ENCODE peak calls at places on chromosomes 5 and 9, in nine cellular contexts. M is mesothelial cell of epicardium, G is esophagus muscularis mucosa, N is progenitor cell of endocrine pancreas, L is K562, H is GM23338, T is NB4, Q is upper lobe of right lung, Y is tibial artery. F is an unnamed sample.

GRCh38 chr9:134371731-134372130 is 45.5 kb downstream of the RXRA start:
- DNase-seq in T (peak; percentile 98), N (no peak), H (no peak), Y (peak; percentile 72), M (no peak), Q (peak; percentile 93), G (no peak), L (no peak), F (no peak)

GRCh38 chr5:50744761-50745160 is 78.3 kb downstream of the PARP8 start:
- DNase-seq in Y (no peak), M (no peak), H (no peak), N (no peak), Q (no peak), T (no peak), L (no peak), G (no peak), F (peak; percentile 21)

GRCh38 chr5:116652196-116652729 is 77.6 kb upstream of the SEMA6A start:
- DNase-seq in N (no peak), M (peak; percentile 40), L (no peak), T (peak; percentile 2), G (peak; percentile 92), Q (no peak), H (peak; percentile 88), Y (no peak), F (peak; percentile 85)

GRCh38 chr5:90956511-90956910 is 397.9 kb downstream of the ADGRV1 start:
- DNase-seq in Q (no peak), T (no peak), G (no peak), L (no peak), H (no peak), N (no peak), M (no peak), Y (no peak), F (peak; percentile 14)

GRCh38 chr5:104569621-104570020 is 1007.0 kb upstream of the NUDT12 start:
- DNase-seq in Y (no peak), L (no peak), Q (no peak), H (no peak), N (no peak), M (no peak), G (no peak), T (no peak), F (no peak)

GRCh38 chr9:137870432-137870831 is 7.2 kb upstream of the CACNA1B start:
- DNase-seq in M (no peak), Y (no peak), H (no peak), T (no peak), N (no peak), G (no peak), L (no peak), Q (no peak), F (no peak)

GRCh38 chr5:171830686-171831085 is 45.1 kb downstream of the SMIM23 start:
- DNase-seq in H (no peak), Y (no peak), N (no peak), T (no peak), M (no peak), L (no peak), G (no peak), Q (no peak), F (no peak)

GRCh38 chr9:116039893-116040292 is 113.7 kb upstream of the PAPPA start:
- DNase-seq in N (no peak), H (no peak), G (no peak), Y (no peak), T (no peak), M (no peak), L (no peak), Q (no peak), F (no peak)

GRCh38 chr5:150562832-150563231 is 54.9 kb downstream of the NDST1 start:
- DNase-seq in G (no peak), Y (no peak), L (no peak), N (no peak), T (peak; percentile 74), M (no peak), H (peak; percentile 79), Q (no peak), F (peak; percentile 56)

GRCh38 chr5:33319151-33319550 is 121.6 kb upstream of the TARS1 start:
- DNase-seq in N (no peak), M (no peak), Q (no peak), G (no peak), L (no peak), Y (no peak), H (no peak), T (no peak), F (no peak)

GRCh38 chr9:93960221-93960970 is 5.2 kb upstream of the BARX1 start:
- DNase-seq in N (no peak), L (no peak), Y (no peak), Q (peak; percentile 67), H (peak; percentile 75), G (no peak), M (peak; percentile 38), T (no peak), F (no peak)

GRCh38 chr9:110801426-110801825 is 132.8 kb downstream of the MUSK start:
- DNase-seq in L (no peak), Q (no peak), G (no peak), T (no peak), N (no peak), M (no peak), Y (no peak), H (no peak), F (no peak)

GRCh38 chr9:78001946-78002731 is 29.5 kb downstream of the GNAQ start:
- DNase-seq in G (no peak), L (no peak), Q (no peak), N (no peak), M (no peak), Y (no peak), T (no peak), H (no peak), F (no peak)

GRCh38 chr5:41985945-41986344 is 60.9 kb downstream of the FBXO4 start:
- DNase-seq in M (no peak), L (no peak), H (no peak), Q (no peak), G (no peak), T (no peak), N (no peak), Y (no peak), F (no peak)

DNA sequence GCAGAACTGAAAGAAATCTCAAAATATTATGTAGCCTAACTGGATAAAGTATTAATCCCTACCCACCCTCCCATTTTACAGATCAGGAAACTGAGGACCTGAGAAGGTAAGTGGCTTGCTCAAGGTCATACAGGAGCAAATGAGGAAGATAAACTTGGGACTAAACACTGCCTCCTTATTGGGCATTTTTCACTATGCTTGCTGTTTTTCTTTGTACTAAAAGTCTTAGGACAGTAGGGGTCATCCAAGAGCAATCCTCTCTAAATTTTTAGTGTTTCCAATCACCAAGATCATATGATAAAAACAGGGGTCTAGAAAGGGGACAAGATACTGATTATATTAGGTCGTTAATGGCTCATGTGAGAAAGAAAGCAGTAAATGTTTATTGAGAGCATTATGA is 80.8 kb downstream of the RORB start:
- DNase-seq in N (no peak), G (no peak), M (no peak), Y (no peak), Q (no peak), T (peak; percentile 0), L (no peak), H (peak; percentile 51), F (no peak)
- TF ChIP-seq CTCF in N (peak; percentile 29), G (no peak), M (peak; percentile 27), Y (no peak), Q (no peak), T (no peak), L (no peak), H (peak; percentile 49), F (peak; percentile 33)

GRCh38 chr5:108623826-108624225 is 123.9 kb upstream of the FER start:
- DNase-seq in G (no peak), N (no peak), L (no peak), Q (no peak), H (no peak), Y (no peak), T (no peak), M (no peak), F (no peak)
- TF ChIP-seq CTCF in G (no peak), N (no peak), L (no peak), Q (no peak), H (no peak), Y (no peak), T (no peak), M (no peak), F (no peak)

GRCh38 chr9:34254141-34254913 is 74.7 kb downstream of the KIF24 start:
- DNase-seq in Q (no peak), H (no peak), G (no peak), T (no peak), M (no peak), L (no peak), N (no peak), Y (no peak), F (no peak)

GRCh38 chr9:34256987-34257585 is 72.0 kb downstream of the KIF24 start:
- DNase-seq in M (no peak), Y (peak; percentile 57), Q (no peak), H (no peak), L (no peak), N (no peak), G (no peak), T (no peak), F (no peak)

GRCh38 chr9:34253460-34253837 is 74.6 kb downstream of the UBAP1 start:
- DNase-seq in N (no peak), Y (no peak), M (no peak), T (peak; percentile 43), L (no peak), Q (no peak), H (no peak), G (no peak), F (no peak)

GRCh38 chr9:34254966-34255825 is 73.9 kb downstream of the KIF24 start:
- DNase-seq in H (no peak), Q (no peak), T (no peak), G (no peak), M (no peak), N (no peak), L (no peak), Y (no peak), F (no peak)

GRCh38 chr9:34256104-34256503 is 73.0 kb downstream of the KIF24 start:
- DNase-seq in H (peak; percentile 44), Y (no peak), L (no peak), T (peak; percentile 53), G (no peak), N (no peak), M (no peak), Q (no peak), F (no peak)
- TF ChIP-seq CTCF in H (peak; percentile 64), Y (no peak), L (no peak), T (peak; percentile 52), G (peak; percentile 22), N (no peak), M (no peak), Q (peak; percentile 9), F (no peak)

GRCh38 chr9:10525972-10526371 is 86.8 kb downstream of the PTPRD start:
- DNase-seq in G (no peak), L (no peak), M (no peak), T (no peak), Q (no peak), N (no peak), H (peak; percentile 41), Y (no peak), F (no peak)
- TF ChIP-seq CTCF in G (no peak), L (no peak), M (no peak), T (no peak), Q (no peak), N (peak; percentile 54), H (no peak), Y (no peak), F (no peak)

GRCh38 chr5:81305783-81306182 is 4.4 kb downstream of the ZCCHC9 start:
- DNase-seq in T (no peak), Y (no peak), H (no peak), G (no peak), M (no peak), L (no peak), N (no peak), Q (no peak), F (no peak)
- TF ChIP-seq CTCF in T (no peak), Y (no peak), H (no peak), G (no peak), M (no peak), L (no peak), N (no peak), Q (no peak), F (no peak)

F was measured in GM12865.